ENCODE peak calls at places on chromosomes 12 and 14, in four cellular contexts. One of them, this sample, is unnamed.

GRCh38 chr12:106645074-106645421 is 62.2 kb downstream of the RFX4 start:
- DNase-seq in CD8-positive, alpha-beta T cell: no peak
- DNase-seq in activated CD8-positive, alpha-beta T cell treated with anti-CD3 and anti-CD28 coated beads, Interleukin-2, amount 10 ng/mL, durations not matched to agents 7 days and 5 days: no peak
- DNase-seq in mesendoderm: no peak
- DNase-seq in this sample: no peak

GRCh38 chr12:64318605-64319004 is 72.0 kb downstream of the C12orf56 start:
- DNase-seq in activated CD8-positive, alpha-beta T cell treated with anti-CD3 and anti-CD28 coated beads, Interleukin-2, amount 10 ng/mL, durations not matched to agents 7 days and 5 days: no peak
- DNase-seq in CD8-positive, alpha-beta T cell: no peak
- DNase-seq in mesendoderm: peak
- DNase-seq in this sample: no peak

GRCh38 chr12:10612954-10613333 is 465 bp downstream of the MAGOHB start:
- DNase-seq in CD8-positive, alpha-beta T cell: no peak
- DNase-seq in activated CD8-positive, alpha-beta T cell treated with anti-CD3 and anti-CD28 coated beads, Interleukin-2, amount 10 ng/mL, durations not matched to agents 7 days and 5 days: peak
- DNase-seq in mesendoderm: peak
- DNase-seq in this sample: no peak

GRCh38 chr12:28089363-28089762 is 100.9 kb upstream of the CCDC91 start:
- DNase-seq in activated CD8-positive, alpha-beta T cell treated with anti-CD3 and anti-CD28 coated beads, Interleukin-2, amount 10 ng/mL, durations not matched to agents 7 days and 5 days: no peak
- DNase-seq in mesendoderm: peak
- DNase-seq in CD8-positive, alpha-beta T cell: no peak
- DNase-seq in this sample: no peak

GRCh38 chr12:55724226-55724939 is 4.2 kb downstream of the RDH5 start:
- DNase-seq in CD8-positive, alpha-beta T cell: peak
- DNase-seq in mesendoderm: peak
- DNase-seq in activated CD8-positive, alpha-beta T cell treated with anti-CD3 and anti-CD28 coated beads, Interleukin-2, amount 10 ng/mL, durations not matched to agents 7 days and 5 days: peak
- DNase-seq in this sample: peak

GRCh38 chr14:68215628-68216027 is 396.0 kb downstream of the RAD51B start:
- DNase-seq in CD8-positive, alpha-beta T cell: no peak
- DNase-seq in activated CD8-positive, alpha-beta T cell treated with anti-CD3 and anti-CD28 coated beads, Interleukin-2, amount 10 ng/mL, durations not matched to agents 7 days and 5 days: no peak
- DNase-seq in mesendoderm: no peak
- DNase-seq in this sample: no peak

GRCh38 chr14:77507762-77508161 is 9.1 kb upstream of the ISM2 start:
- DNase-seq in CD8-positive, alpha-beta T cell: peak
- DNase-seq in activated CD8-positive, alpha-beta T cell treated with anti-CD3 and anti-CD28 coated beads, Interleukin-2, amount 10 ng/mL, durations not matched to agents 7 days and 5 days: no peak
- DNase-seq in mesendoderm: no peak
- DNase-seq in this sample: no peak

GRCh38 chr12:15037091-15037723 is 64.4 kb downstream of the PDE6H start:
- DNase-seq in mesendoderm: peak
- DNase-seq in activated CD8-positive, alpha-beta T cell treated with anti-CD3 and anti-CD28 coated beads, Interleukin-2, amount 10 ng/mL, durations not matched to agents 7 days and 5 days: no peak
- DNase-seq in CD8-positive, alpha-beta T cell: no peak
- DNase-seq in this sample: no peak

GRCh38 chr12:45762185-45763110 is 32.9 kb downstream of the ARID2 start:
- DNase-seq in mesendoderm: peak
- DNase-seq in CD8-positive, alpha-beta T cell: no peak
- DNase-seq in activated CD8-positive, alpha-beta T cell treated with anti-CD3 and anti-CD28 coated beads, Interleukin-2, amount 10 ng/mL, durations not matched to agents 7 days and 5 days: no peak
- DNase-seq in this sample: no peak

GRCh38 chr12:104263580-104264358 is 39.8 kb upstream of the EID3 start:
- DNase-seq in CD8-positive, alpha-beta T cell: no peak
- DNase-seq in mesendoderm: no peak
- DNase-seq in activated CD8-positive, alpha-beta T cell treated with anti-CD3 and anti-CD28 coated beads, Interleukin-2, amount 10 ng/mL, durations not matched to agents 7 days and 5 days: no peak
- DNase-seq in this sample: no peak

GRCh38 chr14:100011568-100012325 is 53.5 kb upstream of the EVL start:
- DNase-seq in activated CD8-positive, alpha-beta T cell treated with anti-CD3 and anti-CD28 coated beads, Interleukin-2, amount 10 ng/mL, durations not matched to agents 7 days and 5 days: no peak
- DNase-seq in CD8-positive, alpha-beta T cell: no peak
- DNase-seq in mesendoderm: no peak
- DNase-seq in this sample: no peak

GRCh38 chr12:29043069-29043468 is 106.0 kb upstream of the FAR2 start:
- DNase-seq in CD8-positive, alpha-beta T cell: no peak
- DNase-seq in activated CD8-positive, alpha-beta T cell treated with anti-CD3 and anti-CD28 coated beads, Interleukin-2, amount 10 ng/mL, durations not matched to agents 7 days and 5 days: no peak
- DNase-seq in mesendoderm: no peak
- DNase-seq in this sample: no peak

GRCh38 chr12:11580125-11580751 is 69.2 kb upstream of the ETV6 start:
- DNase-seq in activated CD8-positive, alpha-beta T cell treated with anti-CD3 and anti-CD28 coated beads, Interleukin-2, amount 10 ng/mL, durations not matched to agents 7 days and 5 days: no peak
- DNase-seq in mesendoderm: peak
- DNase-seq in CD8-positive, alpha-beta T cell: no peak
- DNase-seq in this sample: no peak

GRCh38 chr12:57149309-57149900 is 2.0 kb upstream of the LRP1-AS start:
- DNase-seq in CD8-positive, alpha-beta T cell: no peak
- DNase-seq in mesendoderm: no peak
- DNase-seq in activated CD8-positive, alpha-beta T cell treated with anti-CD3 and anti-CD28 coated beads, Interleukin-2, amount 10 ng/mL, durations not matched to agents 7 days and 5 days: no peak
- DNase-seq in this sample: no peak

GRCh38 chr12:13093850-13094225 is 9.6 kb downstream of the GSG1 start:
- DNase-seq in mesendoderm: no peak
- DNase-seq in activated CD8-positive, alpha-beta T cell treated with anti-CD3 and anti-CD28 coated beads, Interleukin-2, amount 10 ng/mL, durations not matched to agents 7 days and 5 days: no peak
- DNase-seq in CD8-positive, alpha-beta T cell: no peak
- DNase-seq in this sample: no peak

GRCh38 chr12:106247731-106248176 is at the start of gene CKAP4:
- DNase-seq in CD8-positive, alpha-beta T cell: peak
- DNase-seq in mesendoderm: peak
- DNase-seq in activated CD8-positive, alpha-beta T cell treated with anti-CD3 and anti-CD28 coated beads, Interleukin-2, amount 10 ng/mL, durations not matched to agents 7 days and 5 days: peak
- DNase-seq in this sample: peak

GRCh38 chr14:33906968-33907367 is 43.9 kb downstream of the EGLN3 start:
- DNase-seq in activated CD8-positive, alpha-beta T cell treated with anti-CD3 and anti-CD28 coated beads, Interleukin-2, amount 10 ng/mL, durations not matched to agents 7 days and 5 days: no peak
- DNase-seq in CD8-positive, alpha-beta T cell: no peak
- DNase-seq in mesendoderm: no peak
- DNase-seq in this sample: no peak

GRCh38 chr12:38162013-38162412 is 154.6 kb upstream of the ALG10B start:
- DNase-seq in activated CD8-positive, alpha-beta T cell treated with anti-CD3 and anti-CD28 coated beads, Interleukin-2, amount 10 ng/mL, durations not matched to agents 7 days and 5 days: no peak
- DNase-seq in CD8-positive, alpha-beta T cell: no peak
- DNase-seq in mesendoderm: no peak
- DNase-seq in this sample: no peak

GRCh38 chr14:52268191-52269061 is 928 bp downstream of the PTGDR start:
- DNase-seq in CD8-positive, alpha-beta T cell: peak
- DNase-seq in activated CD8-positive, alpha-beta T cell treated with anti-CD3 and anti-CD28 coated beads, Interleukin-2, amount 10 ng/mL, durations not matched to agents 7 days and 5 days: peak
- DNase-seq in mesendoderm: peak
- DNase-seq in this sample: peak

GRCh38 chr12:59164226-59164625 is 243.9 kb upstream of the LRIG3 start:
- DNase-seq in mesendoderm: no peak
- DNase-seq in CD8-positive, alpha-beta T cell: no peak
- DNase-seq in activated CD8-positive, alpha-beta T cell treated with anti-CD3 and anti-CD28 coated beads, Interleukin-2, amount 10 ng/mL, durations not matched to agents 7 days and 5 days: no peak
- DNase-seq in this sample: no peak

GRCh38 chr12:47188576-47189441 is 109.0 kb upstream of the AMIGO2 start:
- DNase-seq in activated CD8-positive, alpha-beta T cell treated with anti-CD3 and anti-CD28 coated beads, Interleukin-2, amount 10 ng/mL, durations not matched to agents 7 days and 5 days: no peak
- DNase-seq in mesendoderm: no peak
- DNase-seq in CD8-positive, alpha-beta T cell: no peak
- DNase-seq in this sample: no peak

GRCh38 chr12:54721312-54721711 is 73.1 kb upstream of the DCD start:
- DNase-seq in CD8-positive, alpha-beta T cell: no peak
- DNase-seq in activated CD8-positive, alpha-beta T cell treated with anti-CD3 and anti-CD28 coated beads, Interleukin-2, amount 10 ng/mL, durations not matched to agents 7 days and 5 days: no peak
- DNase-seq in mesendoderm: no peak
- DNase-seq in this sample: no peak

GRCh38 chr12:77382096-77382742 is 316.9 kb upstream of the E2F7 start:
- DNase-seq in activated CD8-positive, alpha-beta T cell treated with anti-CD3 and anti-CD28 coated beads, Interleukin-2, amount 10 ng/mL, durations not matched to agents 7 days and 5 days: no peak
- DNase-seq in CD8-positive, alpha-beta T cell: no peak
- DNase-seq in mesendoderm: peak
- DNase-seq in this sample: no peak

GRCh38 chr12:18719922-18720321 is 17.9 kb downstream of the PLCZ1 start:
- DNase-seq in CD8-positive, alpha-beta T cell: no peak
- DNase-seq in mesendoderm: no peak
- DNase-seq in activated CD8-positive, alpha-beta T cell treated with anti-CD3 and anti-CD28 coated beads, Interleukin-2, amount 10 ng/mL, durations not matched to agents 7 days and 5 days: no peak
- DNase-seq in this sample: no peak

GRCh38 chr12:12896261-12896660 is 4.9 kb downstream of the GPRC5A start:
- DNase-seq in activated CD8-positive, alpha-beta T cell treated with anti-CD3 and anti-CD28 coated beads, Interleukin-2, amount 10 ng/mL, durations not matched to agents 7 days and 5 days: no peak
- DNase-seq in CD8-positive, alpha-beta T cell: no peak
- DNase-seq in mesendoderm: no peak
- DNase-seq in this sample: no peak

GRCh38 chr12:68236421-68237059 is 10.9 kb upstream of the IL26 start:
- DNase-seq in activated CD8-positive, alpha-beta T cell treated with anti-CD3 and anti-CD28 coated beads, Interleukin-2, amount 10 ng/mL, durations not matched to agents 7 days and 5 days: peak
- DNase-seq in mesendoderm: no peak
- DNase-seq in CD8-positive, alpha-beta T cell: peak
- DNase-seq in this sample: peak

GRCh38 chr12:121949643-121950397 is 31.4 kb downstream of the CFAP251 start:
- DNase-seq in mesendoderm: peak
- DNase-seq in CD8-positive, alpha-beta T cell: no peak
- DNase-seq in activated CD8-positive, alpha-beta T cell treated with anti-CD3 and anti-CD28 coated beads, Interleukin-2, amount 10 ng/mL, durations not matched to agents 7 days and 5 days: no peak
- DNase-seq in this sample: no peak

GRCh38 chr12:30806989-30807694 is 52.4 kb upstream of the CAPRIN2 start:
- DNase-seq in mesendoderm: peak
- DNase-seq in CD8-positive, alpha-beta T cell: peak
- DNase-seq in activated CD8-positive, alpha-beta T cell treated with anti-CD3 and anti-CD28 coated beads, Interleukin-2, amount 10 ng/mL, durations not matched to agents 7 days and 5 days: peak
- DNase-seq in this sample: no peak

GRCh38 chr12:131736807-131737484 is 26.1 kb downstream of the SFSWAP start:
- DNase-seq in activated CD8-positive, alpha-beta T cell treated with anti-CD3 and anti-CD28 coated beads, Interleukin-2, amount 10 ng/mL, durations not matched to agents 7 days and 5 days: no peak
- DNase-seq in mesendoderm: peak
- DNase-seq in CD8-positive, alpha-beta T cell: no peak
- DNase-seq in this sample: no peak

GRCh38 chr14:60274448-60274847 is 25.4 kb downstream of the PPM1A start:
- DNase-seq in activated CD8-positive, alpha-beta T cell treated with anti-CD3 and anti-CD28 coated beads, Interleukin-2, amount 10 ng/mL, durations not matched to agents 7 days and 5 days: no peak
- DNase-seq in CD8-positive, alpha-beta T cell: no peak
- DNase-seq in mesendoderm: peak
- DNase-seq in this sample: no peak

GRCh38 chr14:67564236-67564635 is 31.1 kb downstream of the PLEKHH1 start:
- DNase-seq in activated CD8-positive, alpha-beta T cell treated with anti-CD3 and anti-CD28 coated beads, Interleukin-2, amount 10 ng/mL, durations not matched to agents 7 days and 5 days: no peak
- DNase-seq in CD8-positive, alpha-beta T cell: no peak
- DNase-seq in mesendoderm: no peak
- DNase-seq in this sample: no peak

GRCh38 chr12:69101505-69101904 is 137.9 kb upstream of the CPSF6 start:
- DNase-seq in mesendoderm: no peak
- DNase-seq in CD8-positive, alpha-beta T cell: no peak
- DNase-seq in activated CD8-positive, alpha-beta T cell treated with anti-CD3 and anti-CD28 coated beads, Interleukin-2, amount 10 ng/mL, durations not matched to agents 7 days and 5 days: no peak
- DNase-seq in this sample: no peak

GRCh38 chr14:83873626-83874025 is 1656.3 kb upstream of the FLRT2 start:
- DNase-seq in activated CD8-positive, alpha-beta T cell treated with anti-CD3 and anti-CD28 coated beads, Interleukin-2, amount 10 ng/mL, durations not matched to agents 7 days and 5 days: no peak
- DNase-seq in mesendoderm: no peak
- DNase-seq in CD8-positive, alpha-beta T cell: no peak
- DNase-seq in this sample: no peak

GRCh38 chr12:2834581-2835491 is at the start of gene NRIP2:
- DNase-seq in activated CD8-positive, alpha-beta T cell treated with anti-CD3 and anti-CD28 coated beads, Interleukin-2, amount 10 ng/mL, durations not matched to agents 7 days and 5 days: no peak
- DNase-seq in mesendoderm: peak
- DNase-seq in CD8-positive, alpha-beta T cell: no peak
- DNase-seq in this sample: no peak

GRCh38 chr12:92721130-92721529 is 18.3 kb downstream of the PLEKHG7 start:
- DNase-seq in activated CD8-positive, alpha-beta T cell treated with anti-CD3 and anti-CD28 coated beads, Interleukin-2, amount 10 ng/mL, durations not matched to agents 7 days and 5 days: no peak
- DNase-seq in mesendoderm: peak
- DNase-seq in CD8-positive, alpha-beta T cell: no peak
- DNase-seq in this sample: no peak

GRCh38 chr12:118359541-118359915 is 13.2 kb downstream of the TAOK3 start:
- DNase-seq in CD8-positive, alpha-beta T cell: no peak
- DNase-seq in activated CD8-positive, alpha-beta T cell treated with anti-CD3 and anti-CD28 coated beads, Interleukin-2, amount 10 ng/mL, durations not matched to agents 7 days and 5 days: peak
- DNase-seq in mesendoderm: no peak
- DNase-seq in this sample: no peak

GRCh38 chr12:11085419-11085818 is 6.7 kb downstream of the TAS2R43 start:
- DNase-seq in activated CD8-positive, alpha-beta T cell treated with anti-CD3 and anti-CD28 coated beads, Interleukin-2, amount 10 ng/mL, durations not matched to agents 7 days and 5 days: no peak
- DNase-seq in mesendoderm: no peak
- DNase-seq in CD8-positive, alpha-beta T cell: no peak
- DNase-seq in this sample: no peak

GRCh38 chr12:130063866-130064265 is 98.4 kb upstream of the FZD10 start:
- DNase-seq in mesendoderm: no peak
- DNase-seq in CD8-positive, alpha-beta T cell: no peak
- DNase-seq in activated CD8-positive, alpha-beta T cell treated with anti-CD3 and anti-CD28 coated beads, Interleukin-2, amount 10 ng/mL, durations not matched to agents 7 days and 5 days: no peak
- DNase-seq in this sample: no peak

This sample was measured in CD8-positive, alpha-beta memory T cell.